ENCODE peak calls at places on chromosomes 16 and 17, in five cellular contexts. S is EH, E is GM03348, J is Daoy, K is GM04503. Y is an unnamed sample.

GRCh38 chr17:53722407-53722806 is 100.3 kb upstream of the KIF2B start:
- DNase-seq in E (peak; percentile 88), S (peak; percentile 95), K (peak; percentile 98), J (peak; percentile 7), Y (peak; percentile 100)

GRCh38 chr17:44191389-44191788 is 4.6 kb downstream of the TMUB2 start:
- DNase-seq in S (no peak), J (no peak), E (no peak), K (no peak), Y (no peak)

GRCh38 chr17:32564325-32564724 is 77.5 kb downstream of the CDK5R1 start:
- DNase-seq in S (no peak), E (no peak), J (no peak), K (no peak), Y (no peak)

GRCh38 chr17:8835631-8836364 is 31.7 kb downstream of the PIK3R6 start:
- DNase-seq in E (no peak), J (no peak), S (no peak), K (no peak), Y (no peak)

GRCh38 chr17:33964344-33964979 is 290.6 kb upstream of the CCL2 start:
- DNase-seq in K (no peak), J (no peak), E (no peak), S (no peak), Y (no peak)

GRCh38 chr17:2380225-2380922 is 20.5 kb downstream of the MNT start:
- DNase-seq in K (no peak), S (peak; percentile 72), E (no peak), J (no peak), Y (no peak)

GRCh38 chr17:80382956-80383355 is 32.0 kb upstream of the ENDOV start:
- DNase-seq in J (no peak), K (no peak), S (no peak), E (no peak), Y (no peak)

GRCh38 chr17:79779661-79780365 is 1.9 kb downstream of the CBX2 start:
- DNase-seq in K (no peak), S (no peak), J (no peak), E (no peak), Y (no peak)

GRCh38 chr17:43924558-43924957 is 17.2 kb upstream of the MPP2 start:
- DNase-seq in S (no peak), K (no peak), E (no peak), J (no peak), Y (no peak)

GRCh38 chr16:31127182-31127581 is 8.3 kb downstream of the PRSS8 start:
- DNase-seq in K (no peak), S (no peak), J (no peak), E (no peak), Y (no peak)

GRCh38 chr17:77160032-77160876 is 19.5 kb downstream of the SEC14L1 start:
- DNase-seq in J (no peak), K (no peak), S (peak; percentile 27), E (peak; percentile 9), Y (no peak)

GRCh38 chr16:1929105-1929504 is 10.9 kb upstream of the HS3ST6 start:
- DNase-seq in S (peak; percentile 46), J (no peak), E (peak; percentile 79), K (no peak), Y (peak; percentile 30)

GRCh38 chr17:75652934-75653549 is 13.9 kb downstream of the RECQL5 start:
- DNase-seq in K (no peak), E (peak; percentile 68), J (peak; percentile 52), S (peak; percentile 52), Y (peak; percentile 63)

GRCh38 chr17:73237714-73238113 is 24.0 kb downstream of the CPSF4L start:
- DNase-seq in K (no peak), E (no peak), S (no peak), J (no peak), Y (no peak)

GRCh38 chr17:63497708-63498483 is 21.0 kb downstream of the ACE start:
- DNase-seq in E (no peak), S (peak; percentile 10), J (no peak), K (no peak), Y (peak; percentile 38)

GRCh38 chr17:79629548-79630049 is 18.7 kb upstream of the RBFOX3 start:
- DNase-seq in E (no peak), J (no peak), S (no peak), K (no peak), Y (no peak)

GRCh38 chr17:73232587-73233373 is 28.9 kb downstream of the CPSF4L start:
- DNase-seq in E (peak; percentile 66), J (peak; percentile 38), S (peak; percentile 40), K (no peak), Y (peak; percentile 63)

GRCh38 chr16:85783441-85783840 is 15.9 kb downstream of the EMC8 start:
- DNase-seq in K (no peak), S (no peak), E (no peak), J (no peak), Y (no peak)

GRCh38 chr16:47705268-47705667 is 244.1 kb downstream of the PHKB start:
- DNase-seq in E (no peak), J (peak; percentile 17), K (no peak), S (no peak), Y (no peak)

GRCh38 chr16:67244387-67245188 is 2.7 kb downstream of the FHOD1 start:
- DNase-seq in S (peak; percentile 97), E (peak; percentile 88), K (peak; percentile 86), J (peak; percentile 90), Y (peak; percentile 100)

GRCh38 chr17:79574108-79574507 is 36.7 kb downstream of the RBFOX3 start:
- DNase-seq in S (no peak), K (no peak), J (peak; percentile 64), E (no peak), Y (peak; percentile 51)

GRCh38 chr17:20919990-20920812 is 122.6 kb downstream of the USP22 start:
- DNase-seq in E (no peak), K (no peak), J (no peak), S (no peak), Y (no peak)

GRCh38 chr17:16486373-16487250 is 5.4 kb downstream of the LRRC75A start:
- DNase-seq in J (peak; percentile 90), E (peak; percentile 66), K (peak; percentile 51), S (peak; percentile 79), Y (peak; percentile 63)

GRCh38 chr17:7884581-7885356 is 3.8 kb upstream of the CHD3 start:
- DNase-seq in S (peak; percentile 21), J (peak; percentile 19), E (peak; percentile 53), K (no peak), Y (peak; percentile 26)

GRCh38 chr16:66916518-66916917 is 2.2 kb downstream of the CDH16 start:
- DNase-seq in J (no peak), K (no peak), E (no peak), S (no peak), Y (no peak)

GRCh38 chr16:30004424-30004776 is 6.4 kb downstream of the DOC2A start:
- DNase-seq in K (no peak), E (no peak), S (no peak), J (no peak), Y (no peak)

GRCh38 chr17:14719942-14720341 is 419.1 kb downstream of the HS3ST3B1 start:
- DNase-seq in S (no peak), K (no peak), J (no peak), E (no peak), Y (no peak)

GRCh38 chr16:69610356-69610755 is 44.6 kb downstream of the NFAT5 start:
- DNase-seq in E (peak; percentile 57), J (no peak), S (peak; percentile 80), K (no peak), Y (no peak)

GRCh38 chr17:412211-413015 is 59.8 kb upstream of the RPH3AL start:
- DNase-seq in K (peak; percentile 20), E (peak; percentile 77), J (peak; percentile 64), S (peak; percentile 75), Y (peak; percentile 74)

GRCh38 chr17:30323262-30323894 is 10.5 kb downstream of the TMIGD1 start:
- DNase-seq in K (no peak), J (peak; percentile 37), E (no peak), S (peak; percentile 16), Y (no peak)

GRCh38 chr16:81473561-81473960 is 29.0 kb downstream of the CMIP start:
- DNase-seq in E (no peak), S (no peak), K (no peak), J (no peak), Y (no peak)

GRCh38 chr16:22240023-22240697 is 34.1 kb downstream of the EEF2K start:
- DNase-seq in E (peak; percentile 60), S (peak; percentile 18), K (no peak), J (no peak), Y (no peak)

GRCh38 chr17:45409659-45410076 is 23.0 kb downstream of the ARHGAP27 start:
- DNase-seq in J (no peak), K (no peak), S (no peak), E (no peak), Y (no peak)

GRCh38 chr17:66965801-66966528 is 1.5 kb downstream of the CACNG4 start:
- DNase-seq in S (no peak), E (no peak), J (no peak), K (no peak), Y (no peak)

Y was measured in ELR.